ENCODE peak calls at places on chromosome 12, in eight cellular contexts. One of them, this sample, is unnamed.

GRCh38 chr12:131205534-131205933 is 251.8 kb downstream of the ADGRD1 start:
- DNase-seq in kidney epithelial cell: no peak
- DNase-seq in GM12892: no peak
- DNase-seq in hypothalamus: no peak
- DNase-seq in endothelial cell: no peak
- DNase-seq in glutamatergic neuron: no peak
- DNase-seq in cardiac fibroblast: no peak
- DNase-seq in CD8-positive, alpha-beta memory T cell: no peak
- DNase-seq in this sample: peak; percentile 36

GRCh38 chr12:13505636-13506035 is 309.1 kb downstream of the EMP1 start:
- DNase-seq in glutamatergic neuron: no peak
- DNase-seq in GM12892: no peak
- DNase-seq in endothelial cell: no peak
- DNase-seq in kidney epithelial cell: no peak
- DNase-seq in hypothalamus: no peak
- DNase-seq in cardiac fibroblast: no peak
- DNase-seq in CD8-positive, alpha-beta memory T cell: no peak
- DNase-seq in this sample: no peak

GRCh38 chr12:84056-84455 is 17.5 kb downstream of the IQSEC3 start:
- DNase-seq in kidney epithelial cell: no peak
- DNase-seq in glutamatergic neuron: no peak
- DNase-seq in cardiac fibroblast: no peak
- DNase-seq in CD8-positive, alpha-beta memory T cell: no peak
- DNase-seq in endothelial cell: no peak
- DNase-seq in GM12892: no peak
- DNase-seq in hypothalamus: no peak
- DNase-seq in this sample: peak; percentile 20

GRCh38 chr12:15788266-15789214 is 648 bp downstream of the EPS8 start:
- DNase-seq in hypothalamus: peak; percentile 39
- DNase-seq in cardiac fibroblast: peak; percentile 69
- DNase-seq in glutamatergic neuron: no peak
- DNase-seq in kidney epithelial cell: no peak
- DNase-seq in GM12892: no peak
- DNase-seq in endothelial cell: peak; percentile 24
- DNase-seq in CD8-positive, alpha-beta memory T cell: peak; percentile 3
- DNase-seq in this sample: peak; percentile 69

GRCh38 chr12:6310771-6311610 is 509 bp downstream of the PLEKHG6 start:
- DNase-seq in hypothalamus: no peak
- DNase-seq in glutamatergic neuron: no peak
- DNase-seq in GM12892: no peak
- DNase-seq in CD8-positive, alpha-beta memory T cell: no peak
- DNase-seq in endothelial cell: no peak
- DNase-seq in cardiac fibroblast: no peak
- DNase-seq in kidney epithelial cell: no peak
- DNase-seq in this sample: peak; percentile 85

GRCh38 chr12:27524839-27525238 is 833 bp downstream of the PPFIBP1 start:
- DNase-seq in endothelial cell: peak; percentile 15
- DNase-seq in cardiac fibroblast: peak; percentile 61
- DNase-seq in CD8-positive, alpha-beta memory T cell: no peak
- DNase-seq in GM12892: no peak
- DNase-seq in hypothalamus: no peak
- DNase-seq in kidney epithelial cell: no peak
- DNase-seq in glutamatergic neuron: no peak
- DNase-seq in this sample: no peak

GRCh38 chr12:77190022-77190421 is 124.7 kb upstream of the E2F7 start:
- DNase-seq in hypothalamus: no peak
- DNase-seq in CD8-positive, alpha-beta memory T cell: no peak
- DNase-seq in cardiac fibroblast: peak; percentile 70
- DNase-seq in glutamatergic neuron: no peak
- DNase-seq in GM12892: no peak
- DNase-seq in endothelial cell: no peak
- DNase-seq in kidney epithelial cell: peak; percentile 25
- DNase-seq in this sample: no peak

GRCh38 chr12:116346222-116346621 is 68.7 kb upstream of the MED13L start:
- DNase-seq in endothelial cell: no peak
- DNase-seq in CD8-positive, alpha-beta memory T cell: no peak
- DNase-seq in cardiac fibroblast: peak; percentile 63
- DNase-seq in kidney epithelial cell: no peak
- DNase-seq in GM12892: no peak
- DNase-seq in hypothalamus: no peak
- DNase-seq in glutamatergic neuron: no peak
- DNase-seq in this sample: no peak

GRCh38 chr12:14892726-14893442 is 7.2 kb upstream of the MGP start:
- DNase-seq in cardiac fibroblast: peak; percentile 74
- DNase-seq in glutamatergic neuron: no peak
- DNase-seq in kidney epithelial cell: no peak
- DNase-seq in endothelial cell: no peak
- DNase-seq in hypothalamus: no peak
- DNase-seq in CD8-positive, alpha-beta memory T cell: no peak
- DNase-seq in GM12892: no peak
- DNase-seq in this sample: no peak

GRCh38 chr12:38775457-38775856 is 129.9 kb downstream of the CPNE8 start:
- DNase-seq in hypothalamus: no peak
- DNase-seq in kidney epithelial cell: no peak
- DNase-seq in cardiac fibroblast: no peak
- DNase-seq in GM12892: no peak
- DNase-seq in endothelial cell: no peak
- DNase-seq in glutamatergic neuron: no peak
- DNase-seq in CD8-positive, alpha-beta memory T cell: no peak
- DNase-seq in this sample: no peak

GRCh38 chr12:80121661-80122060 is 22.3 kb downstream of the OTOGL start:
- DNase-seq in glutamatergic neuron: no peak
- DNase-seq in cardiac fibroblast: peak; percentile 28
- DNase-seq in endothelial cell: no peak
- DNase-seq in hypothalamus: no peak
- DNase-seq in kidney epithelial cell: no peak
- DNase-seq in CD8-positive, alpha-beta memory T cell: no peak
- DNase-seq in GM12892: no peak
- DNase-seq in this sample: no peak

GRCh38 chr12:117042171-117042809 is 56.9 kb downstream of the TESC start:
- DNase-seq in glutamatergic neuron: no peak
- DNase-seq in CD8-positive, alpha-beta memory T cell: no peak
- DNase-seq in GM12892: no peak
- DNase-seq in endothelial cell: peak; percentile 27
- DNase-seq in cardiac fibroblast: peak; percentile 29
- DNase-seq in hypothalamus: no peak
- DNase-seq in kidney epithelial cell: no peak
- DNase-seq in this sample: no peak

GRCh38 chr12:132189378-132190011 is 45.2 kb downstream of the NOC4L start:
- DNase-seq in kidney epithelial cell: peak; percentile 47
- DNase-seq in cardiac fibroblast: peak; percentile 95
- DNase-seq in GM12892: peak; percentile 94
- DNase-seq in CD8-positive, alpha-beta memory T cell: peak; percentile 94
- DNase-seq in endothelial cell: peak; percentile 59
- DNase-seq in hypothalamus: no peak
- DNase-seq in glutamatergic neuron: peak; percentile 85
- DNase-seq in this sample: peak; percentile 83

GRCh38 chr12:119695034-119695433 is 27.1 kb downstream of the PRKAB1 start:
- DNase-seq in glutamatergic neuron: no peak
- DNase-seq in hypothalamus: no peak
- DNase-seq in GM12892: no peak
- DNase-seq in kidney epithelial cell: no peak
- DNase-seq in CD8-positive, alpha-beta memory T cell: no peak
- DNase-seq in cardiac fibroblast: peak; percentile 21
- DNase-seq in endothelial cell: no peak
- DNase-seq in this sample: peak; percentile 60

GRCh38 chr12:138171-138897 is 71.8 kb downstream of the IQSEC3 start:
- DNase-seq in GM12892: no peak
- DNase-seq in endothelial cell: no peak
- DNase-seq in CD8-positive, alpha-beta memory T cell: no peak
- DNase-seq in cardiac fibroblast: no peak
- DNase-seq in glutamatergic neuron: no peak
- DNase-seq in hypothalamus: no peak
- DNase-seq in kidney epithelial cell: no peak
- DNase-seq in this sample: no peak

GRCh38 chr12:102596016-102596415 is 115.7 kb upstream of the IGF1 start:
- DNase-seq in glutamatergic neuron: no peak
- DNase-seq in GM12892: no peak
- DNase-seq in kidney epithelial cell: no peak
- DNase-seq in hypothalamus: no peak
- DNase-seq in CD8-positive, alpha-beta memory T cell: no peak
- DNase-seq in cardiac fibroblast: no peak
- DNase-seq in endothelial cell: no peak
- DNase-seq in this sample: no peak

GRCh38 chr12:3309805-3310204 is 181.2 kb upstream of the PRMT8 start:
- DNase-seq in CD8-positive, alpha-beta memory T cell: no peak
- DNase-seq in endothelial cell: no peak
- DNase-seq in glutamatergic neuron: no peak
- DNase-seq in hypothalamus: no peak
- DNase-seq in cardiac fibroblast: no peak
- DNase-seq in GM12892: no peak
- DNase-seq in kidney epithelial cell: no peak
- DNase-seq in this sample: no peak

GRCh38 chr12:11688831-11689230 is 39.4 kb downstream of the ETV6 start:
- DNase-seq in cardiac fibroblast: peak; percentile 54
- DNase-seq in glutamatergic neuron: no peak
- DNase-seq in endothelial cell: no peak
- DNase-seq in hypothalamus: no peak
- DNase-seq in CD8-positive, alpha-beta memory T cell: no peak
- DNase-seq in kidney epithelial cell: no peak
- DNase-seq in GM12892: no peak
- DNase-seq in this sample: no peak

GRCh38 chr12:11986165-11986564 is 84.6 kb upstream of the BCL2L14 start:
- DNase-seq in cardiac fibroblast: no peak
- DNase-seq in CD8-positive, alpha-beta memory T cell: no peak
- DNase-seq in hypothalamus: no peak
- DNase-seq in endothelial cell: no peak
- DNase-seq in kidney epithelial cell: no peak
- DNase-seq in glutamatergic neuron: no peak
- DNase-seq in GM12892: no peak
- DNase-seq in this sample: no peak

GRCh38 chr12:127063339-127064090 is 1203.5 kb upstream of the TMEM132C start:
- DNase-seq in glutamatergic neuron: no peak
- DNase-seq in GM12892: no peak
- DNase-seq in cardiac fibroblast: no peak
- DNase-seq in endothelial cell: no peak
- DNase-seq in kidney epithelial cell: no peak
- DNase-seq in hypothalamus: no peak
- DNase-seq in CD8-positive, alpha-beta memory T cell: no peak
- DNase-seq in this sample: no peak

GRCh38 chr12:4106617-4107016 is 166.9 kb upstream of the CCND2 start:
- DNase-seq in glutamatergic neuron: no peak
- DNase-seq in cardiac fibroblast: no peak
- DNase-seq in endothelial cell: no peak
- DNase-seq in CD8-positive, alpha-beta memory T cell: no peak
- DNase-seq in kidney epithelial cell: no peak
- DNase-seq in GM12892: no peak
- DNase-seq in hypothalamus: no peak
- DNase-seq in this sample: no peak

GRCh38 chr12:73053903-73054302 is 781.7 kb downstream of the TRHDE start:
- DNase-seq in CD8-positive, alpha-beta memory T cell: no peak
- DNase-seq in kidney epithelial cell: no peak
- DNase-seq in hypothalamus: no peak
- DNase-seq in endothelial cell: no peak
- DNase-seq in glutamatergic neuron: no peak
- DNase-seq in cardiac fibroblast: no peak
- DNase-seq in GM12892: no peak
- DNase-seq in this sample: no peak

GRCh38 chr12:118357327-118358007 is 15.2 kb downstream of the TAOK3 start:
- DNase-seq in GM12892: peak; percentile 27
- DNase-seq in cardiac fibroblast: peak; percentile 77
- DNase-seq in endothelial cell: no peak
- DNase-seq in kidney epithelial cell: no peak
- DNase-seq in glutamatergic neuron: no peak
- DNase-seq in hypothalamus: no peak
- DNase-seq in CD8-positive, alpha-beta memory T cell: peak; percentile 66
- DNase-seq in this sample: no peak

GRCh38 chr12:117155278-117156060 is 34.8 kb downstream of the FBXO21 start:
- DNase-seq in cardiac fibroblast: peak; percentile 25
- DNase-seq in CD8-positive, alpha-beta memory T cell: peak; percentile 53
- DNase-seq in glutamatergic neuron: peak; percentile 78
- DNase-seq in hypothalamus: no peak
- DNase-seq in endothelial cell: peak; percentile 85
- DNase-seq in GM12892: peak; percentile 78
- DNase-seq in kidney epithelial cell: no peak
- DNase-seq in this sample: peak; percentile 100

GRCh38 chr12:93699271-93700141 is 22.3 kb downstream of the CRADD start:
- DNase-seq in cardiac fibroblast: peak; percentile 42
- DNase-seq in glutamatergic neuron: no peak
- DNase-seq in endothelial cell: no peak
- DNase-seq in kidney epithelial cell: no peak
- DNase-seq in GM12892: no peak
- DNase-seq in hypothalamus: no peak
- DNase-seq in CD8-positive, alpha-beta memory T cell: no peak
- DNase-seq in this sample: no peak

GRCh38 chr12:62731378-62731710 is 203.6 kb downstream of the PPM1H start:
- DNase-seq in CD8-positive, alpha-beta memory T cell: no peak
- DNase-seq in endothelial cell: no peak
- DNase-seq in kidney epithelial cell: no peak
- DNase-seq in glutamatergic neuron: no peak
- DNase-seq in hypothalamus: no peak
- DNase-seq in cardiac fibroblast: no peak
- DNase-seq in GM12892: no peak
- DNase-seq in this sample: no peak

GRCh38 chr12:34107781-34108404 is 85.6 kb downstream of the ALG10 start:
- DNase-seq in CD8-positive, alpha-beta memory T cell: no peak
- DNase-seq in kidney epithelial cell: no peak
- DNase-seq in endothelial cell: no peak
- DNase-seq in GM12892: no peak
- DNase-seq in glutamatergic neuron: no peak
- DNase-seq in cardiac fibroblast: no peak
- DNase-seq in hypothalamus: no peak
- DNase-seq in this sample: no peak

GRCh38 chr12:68951652-68952051 is 18.7 kb upstream of the CPM start:
- DNase-seq in glutamatergic neuron: no peak
- DNase-seq in hypothalamus: no peak
- DNase-seq in GM12892: no peak
- DNase-seq in cardiac fibroblast: peak; percentile 42
- DNase-seq in kidney epithelial cell: no peak
- DNase-seq in endothelial cell: peak; percentile 8
- DNase-seq in CD8-positive, alpha-beta memory T cell: no peak
- DNase-seq in this sample: no peak

GRCh38 chr12:121811434-121812319 is 7.9 kb downstream of the SETD1B start:
- DNase-seq in glutamatergic neuron: peak; percentile 87
- DNase-seq in cardiac fibroblast: peak; percentile 79
- DNase-seq in hypothalamus: no peak
- DNase-seq in endothelial cell: peak; percentile 90
- DNase-seq in GM12892: peak; percentile 98
- DNase-seq in CD8-positive, alpha-beta memory T cell: peak; percentile 69
- DNase-seq in kidney epithelial cell: no peak
- DNase-seq in this sample: peak; percentile 80

GRCh38 chr12:46387697-46388096 is 15.1 kb upstream of the SLC38A2 start:
- DNase-seq in kidney epithelial cell: no peak
- DNase-seq in glutamatergic neuron: no peak
- DNase-seq in GM12892: no peak
- DNase-seq in endothelial cell: no peak
- DNase-seq in cardiac fibroblast: no peak
- DNase-seq in hypothalamus: no peak
- DNase-seq in CD8-positive, alpha-beta memory T cell: no peak
- DNase-seq in this sample: no peak

This sample was measured in H9.